ENCODE peak calls at places on chromosome 3, in five cellular contexts. S is stimulated activated CD4-positive, alpha-beta T cell treated with anti-CD3 and anti-CD28 coated beads, Interleukin-15, amount 100 ng/mL, for 1 hour; E is WTC11; D is GM03348; Y is body of pancreas. P is an unnamed sample.

GRCh38 chr3:13107661-13108060 is 34.4 kb upstream of the IQSEC1 start:
- DNase-seq in Y (peak), D (no peak), S (no peak), E (peak), P (no peak)

GRCh38 chr3:176041812-176042211 is 1155.5 kb downstream of the TBL1XR1 start:
- DNase-seq in D (peak), S (no peak), Y (no peak), E (no peak), P (no peak)

GRCh38 chr3:185744997-185745843 is 79.6 kb downstream of the IGF2BP2 start:
- DNase-seq in Y (no peak), S (no peak), E (no peak), D (peak), P (no peak)

GRCh38 chr3:12796171-12797123 is at the start of gene CAND2:
- DNase-seq in D (peak), Y (peak), E (peak), S (no peak), P (no peak)

GRCh38 chr3:47434849-47435248 is 40.9 kb downstream of the SCAP start:
- DNase-seq in S (no peak), Y (peak), E (no peak), D (no peak), P (no peak)

GRCh38 chr3:157136647-157137387 is 23.1 kb downstream of the CCNL1 start:
- DNase-seq in D (peak), E (no peak), S (no peak), Y (peak), P (no peak)

GRCh38 chr3:52845157-52845556 is 10.3 kb upstream of the MUSTN1 start:
- DNase-seq in Y (peak), E (no peak), S (no peak), D (peak), P (peak)

GRCh38 chr3:161890147-161890625 is 393.6 kb downstream of the OTOL1 start:
- DNase-seq in D (peak), E (no peak), Y (no peak), S (no peak), P (peak)

GRCh38 chr3:129001817-129002572 is 891 bp downstream of the EFCC1 start:
- DNase-seq in S (no peak), Y (no peak), D (no peak), E (peak), P (no peak)

GRCh38 chr3:141370065-141370533 is 1.8 kb downstream of the ZBTB38 start:
- DNase-seq in E (peak), Y (peak), D (peak), S (peak), P (peak)